ENCODE peak calls at places on chromosome 3, in five cellular contexts. F is NCI-H1105, T is NCI-H1436 treated with DMSO at 0.1 percent for 48 hours, Q is GM20000, B is fibroblast of mammary gland. W is an unnamed sample.

GRCh38 chr3:155504682-155505081 is 211.2 kb upstream of the STRIT1 start:
- DNase-seq in F (peak; percentile 97), T (no peak), Q (no peak), B (no peak), W (no peak)

GRCh38 chr3:57805674-57806073 is 49.6 kb downstream of the SLMAP start:
- DNase-seq in F (no peak), T (no peak), Q (no peak), B (peak; percentile 91), W (peak; percentile 45)

GRCh38 chr3:120983841-120984240 is 75.8 kb downstream of the STXBP5L start:
- DNase-seq in F (no peak), T (peak; percentile 4), Q (no peak), B (no peak), W (no peak)

GRCh38 chr3:134197681-134198261 is 52.9 kb downstream of the RYK start:
- DNase-seq in F (peak; percentile 35), T (peak; percentile 16), Q (peak; percentile 55), B (peak; percentile 81), W (no peak)

GRCh38 chr3:175655366-175655765 is 796.2 kb downstream of the NAALADL2 start:
- DNase-seq in F (no peak), T (no peak), Q (no peak), B (no peak), W (no peak)

GRCh38 chr3:191296041-191296541 is 33.1 kb upstream of the CCDC50 start:
- DNase-seq in F (no peak), T (no peak), Q (no peak), B (no peak), W (no peak)

GRCh38 chr3:127254730-127255129 is 33.1 kb downstream of the PRR20G start:
- DNase-seq in F (no peak), T (no peak), Q (no peak), B (no peak), W (no peak)

GRCh38 chr3:39750677-39751076 is 58.7 kb upstream of the MYRIP start:
- DNase-seq in F (no peak), T (no peak), Q (no peak), B (no peak), W (no peak)

GRCh38 chr3:195696632-195697278 is 24.0 kb upstream of the MUC20 start:
- DNase-seq in F (no peak), T (no peak), Q (peak; percentile 30), B (no peak), W (no peak)

GRCh38 chr3:15872807-15873206 is 75.0 kb upstream of the ANKRD28 start:
- DNase-seq in F (no peak), T (no peak), Q (no peak), B (no peak), W (no peak)

GRCh38 chr3:14822875-14823807 is 4.4 kb downstream of the FGD5 start:
- DNase-seq in F (no peak), T (no peak), Q (no peak), B (peak; percentile 10), W (peak; percentile 51)

GRCh38 chr3:50583897-50584296 is 14.6 kb downstream of the HEMK1 start:
- DNase-seq in F (no peak), T (no peak), Q (no peak), B (peak; percentile 64), W (no peak)

GRCh38 chr3:81277853-81278252 is 483.6 kb downstream of the GBE1 start:
- DNase-seq in F (no peak), T (no peak), Q (no peak), B (peak; percentile 33), W (no peak)

GRCh38 chr3:134161817-134162396 is 88.8 kb downstream of the RYK start:
- DNase-seq in F (no peak), T (no peak), Q (no peak), B (no peak), W (no peak)

GRCh38 chr3:197327701-197328100 is 29.3 kb upstream of the DLG1 start:
- DNase-seq in F (no peak), T (no peak), Q (no peak), B (peak; percentile 76), W (no peak)

GRCh38 chr3:17554078-17554477 is 188.4 kb downstream of the TBC1D5 start:
- DNase-seq in F (no peak), T (no peak), Q (no peak), B (no peak), W (no peak)

GRCh38 chr3:99714146-99714545 is 75.8 kb downstream of the COL8A1 start:
- DNase-seq in F (no peak), T (no peak), Q (no peak), B (peak; percentile 94), W (no peak)

GRCh38 chr3:119636891-119637611 is 23.3 kb downstream of the POPDC2 start:
- DNase-seq in F (no peak), T (no peak), Q (no peak), B (no peak), W (no peak)

GRCh38 chr3:136237961-136238649 is 12.0 kb upstream of the PCCB start:
- DNase-seq in F (no peak), T (no peak), Q (no peak), B (no peak), W (no peak)

GRCh38 chr3:64399205-64399800 is 174.0 kb upstream of the PRICKLE2 start:
- DNase-seq in F (peak; percentile 17), T (no peak), Q (peak; percentile 43), B (peak; percentile 77), W (peak; percentile 37)

GRCh38 chr3:189531271-189531670 is 99.9 kb upstream of the TP63 start:
- DNase-seq in F (no peak), T (no peak), Q (no peak), B (no peak), W (no peak)

GRCh38 chr3:69541059-69541471 is 155.2 kb upstream of the FRMD4B start:
- DNase-seq in F (no peak), T (no peak), Q (no peak), B (peak; percentile 12), W (no peak)

GRCh38 chr3:27289769-27290413 is 79.3 kb downstream of the NEK10 start:
- DNase-seq in F (no peak), T (no peak), Q (no peak), B (peak; percentile 6), W (no peak)

GRCh38 chr3:117563063-117563462 is 853.5 kb downstream of the TUSC7 start:
- DNase-seq in F (no peak), T (no peak), Q (no peak), B (no peak), W (no peak)

W was measured in glomerular endothelial cell.